ENCODE peak calls at places on chromosomes 5 and 9, in four cellular contexts. U is ovary, C is adrenal gland, N is thyroid gland. I is an unnamed sample.

GRCh38 chr5:9515451-9515850 is 30.4 kb downstream of the SEMA5A start:
- DNase-seq in U (no peak), C (no peak), N (no peak), I (no peak)

GRCh38 chr5:56543431-56544385 is 271.6 kb upstream of the MAP3K1 start:
- DNase-seq in U (no peak), C (no peak), N (no peak), I (no peak)

GRCh38 chr5:152405145-152405544 is at the start of gene NMUR2:
- DNase-seq in U (no peak), C (no peak), N (peak; percentile 74), I (peak; percentile 59)

GRCh38 chr5:40378431-40379175 is 301.1 kb upstream of the PTGER4 start:
- DNase-seq in U (no peak), C (no peak), N (no peak), I (no peak)

GRCh38 chr9:15299374-15299939 is 7.6 kb downstream of the TTC39B start:
- DNase-seq in U (no peak), C (no peak), N (no peak), I (no peak)

GRCh38 chr5:161410640-161411039 is 135.9 kb downstream of the GABRB2 start:
- DNase-seq in U (no peak), C (peak; percentile 22), N (no peak), I (no peak)

GRCh38 chr9:8570776-8571175 is 771.2 kb upstream of the DMAC1 start:
- DNase-seq in U (no peak), C (no peak), N (peak; percentile 4), I (no peak)

GRCh38 chr9:84419203-84419602 is 78.6 kb upstream of the SLC28A3 start:
- DNase-seq in U (no peak), C (no peak), N (no peak), I (no peak)

GRCh38 chr9:127928232-127929043 is 2.1 kb downstream of the PIP5KL1 start:
- DNase-seq in U (no peak), C (no peak), N (no peak), I (no peak)

GRCh38 chr5:135456238-135457099 is 4.3 kb upstream of the TIFAB start:
- DNase-seq in U (no peak), C (peak; percentile 61), N (peak; percentile 15), I (peak; percentile 89)

GRCh38 chr9:13330396-13331004 is 51.0 kb upstream of the MPDZ start:
- DNase-seq in U (no peak), C (no peak), N (no peak), I (peak; percentile 16)

GRCh38 chr5:38465702-38466443 is 90.6 kb downstream of the LIFR start:
- DNase-seq in U (no peak), C (no peak), N (no peak), I (no peak)

GRCh38 chr5:35990941-35991592 is at the start of gene UGT3A1:
- DNase-seq in U (no peak), C (no peak), N (no peak), I (no peak)

GRCh38 chr9:77495834-77496671 is 152.1 kb downstream of the GNA14 start:
- DNase-seq in U (no peak), C (no peak), N (peak; percentile 24), I (peak; percentile 49)

GRCh38 chr9:38707885-38708640 is 11.9 kb downstream of the FAM240B start:
- DNase-seq in U (no peak), C (no peak), N (no peak), I (no peak)

GRCh38 chr5:111537153-111538024 is 25.1 kb upstream of the STARD4 start:
- DNase-seq in U (no peak), C (no peak), N (no peak), I (no peak)

GRCh38 chr5:10635257-10635860 is 71.5 kb downstream of the ANKRD33B start:
- DNase-seq in U (no peak), C (no peak), N (no peak), I (no peak)

GRCh38 chr9:23611874-23612273 is 214.2 kb downstream of the ELAVL2 start:
- DNase-seq in U (no peak), C (no peak), N (no peak), I (no peak)

GRCh38 chr5:568809-569208 is 43.3 kb upstream of the CEP72 start:
- DNase-seq in U (no peak), C (no peak), N (no peak), I (no peak)

GRCh38 chr9:131999692-132000551 is 79.7 kb downstream of the MED27 start:
- DNase-seq in U (no peak), C (no peak), N (no peak), I (no peak)

GRCh38 chr9:86242012-86242411 is 17.4 kb downstream of the C9orf153 start:
- DNase-seq in U (no peak), C (no peak), N (no peak), I (no peak)

GRCh38 chr5:154813736-154814135 is 36.7 kb downstream of the FAXDC2 start:
- DNase-seq in U (no peak), C (no peak), N (no peak), I (no peak)

GRCh38 chr5:34928267-34928666 is 1.1 kb upstream of the DNAJC21 start:
- DNase-seq in U (no peak), C (no peak), N (no peak), I (no peak)

GRCh38 chr5:91311697-91312501 is 71.2 kb downstream of the ARRDC3 start:
- DNase-seq in U (peak; percentile 63), C (peak; percentile 69), N (peak; percentile 87), I (peak; percentile 61)

GRCh38 chr9:126403451-126403850 is 76.8 kb downstream of the MVB12B start:
- DNase-seq in U (no peak), C (no peak), N (no peak), I (no peak)

DNA sequence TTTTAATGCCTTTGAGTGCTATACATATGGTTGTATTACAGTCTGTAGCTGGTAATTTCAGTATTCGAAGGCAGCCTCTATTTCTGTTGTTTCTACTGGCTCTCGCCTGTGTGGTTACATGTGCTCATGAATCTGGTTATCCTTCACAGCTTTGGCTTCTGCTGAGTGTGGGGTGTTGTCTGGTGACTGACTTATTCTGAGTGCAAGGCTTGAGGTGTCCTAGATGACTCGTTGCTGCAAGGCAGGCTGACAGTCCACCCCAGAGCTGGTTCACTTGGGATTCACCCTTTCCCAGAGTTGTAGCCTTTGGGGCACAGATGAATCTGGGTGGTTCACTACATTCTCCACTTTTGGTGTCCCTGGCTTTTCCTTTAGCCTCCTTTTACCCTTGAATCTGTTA is 41.4 kb downstream of the PDE8B start:
- DNase-seq in U (no peak), C (no peak), N (no peak), I (no peak)
- H3K4me1 ChIP-seq in U (no peaks in the 10 kb centered on the region), C (no peaks in the 10 kb centered on the region), N (peaks cover 58% of the 10 kb centered on the region), I (no peaks in the 10 kb centered on the region)

GRCh38 chr5:133552925-133553525 is 59.3 kb downstream of the FSTL4 start:
- DNase-seq in U (no peak), C (peak; percentile 41), N (peak; percentile 29), I (peak; percentile 70)
- TF ChIP-seq CTCF in U (no peak), C (peak; percentile 69), N (peak; percentile 42), I (peak; percentile 42)

GRCh38 chr5:88235828-88236227 is 32.8 kb downstream of the TMEM161B start:
- DNase-seq in U (no peak), C (no peak), N (no peak), I (no peak)

GRCh38 chr5:88235346-88235745 is 33.3 kb downstream of the TMEM161B start:
- DNase-seq in U (no peak), C (no peak), N (no peak), I (no peak)

GRCh38 chr5:88238732-88239131 is 29.9 kb downstream of the TMEM161B start:
- DNase-seq in U (no peak), C (no peak), N (no peak), I (no peak)

GRCh38 chr5:88236866-88237642 is 31.6 kb downstream of the TMEM161B start:
- DNase-seq in U (no peak), C (no peak), N (no peak), I (no peak)
- H3K36me3 ChIP-seq in U (no peaks in the 10 kb centered on the region), C (no peaks in the 10 kb centered on the region), N (no peaks in the 10 kb centered on the region), I (no peaks in the 10 kb centered on the region)

GRCh38 chr5:109690456-109691247 is 925 bp downstream of the MAN2A1 start:
- DNase-seq in U (peak; percentile 72), C (peak; percentile 81), N (peak; percentile 73), I (peak; percentile 86)
- H3K4me1 ChIP-seq in U (peaks cover 11% of the 10 kb centered on the region), C (peaks cover 33% of the 10 kb centered on the region), N (peaks cover 34% of the 10 kb centered on the region), I (peaks cover 16% of the 10 kb centered on the region)

GRCh38 chr5:139574641-139575312 is 13.6 kb downstream of the UBE2D2 start:
- DNase-seq in U (no peak), C (no peak), N (no peak), I (no peak)
- TF ChIP-seq CTCF in U (no peak), C (peak; percentile 38), N (no peak), I (no peak)

GRCh38 chr5:173604141-173604540 is 12.3 kb downstream of the BOD1 start:
- DNase-seq in U (no peak), C (no peak), N (no peak), I (no peak)
- H3K36me3 ChIP-seq in U (no peaks in the 10 kb centered on the region), C (peaks cover 41% of the 10 kb centered on the region), N (peaks cover 38% of the 10 kb centered on the region), I (no peaks in the 10 kb centered on the region)

GRCh38 chr5:86878250-86878649 is 260.5 kb downstream of the COX7C start:
- DNase-seq in U (no peak), C (no peak), N (no peak), I (no peak)

GRCh38 chr5:86881493-86882090 is 263.9 kb downstream of the COX7C start:
- DNase-seq in U (no peak), C (no peak), N (no peak), I (no peak)

GRCh38 chr5:86880344-86880743 is 262.6 kb downstream of the COX7C start:
- DNase-seq in U (no peak), C (no peak), N (no peak), I (no peak)

GRCh38 chr5:86880785-86881492 is 263.2 kb downstream of the COX7C start:
- DNase-seq in U (no peak), C (peak; percentile 41), N (peak; percentile 24), I (peak; percentile 49)

GRCh38 chr5:86879086-86879485 is 261.3 kb downstream of the COX7C start:
- DNase-seq in U (no peak), C (no peak), N (no peak), I (no peak)
- H3K4me1 ChIP-seq in U (no peaks in the 10 kb centered on the region), C (no peaks in the 10 kb centered on the region), N (no peaks in the 10 kb centered on the region), I (no peaks in the 10 kb centered on the region)

DNA sequence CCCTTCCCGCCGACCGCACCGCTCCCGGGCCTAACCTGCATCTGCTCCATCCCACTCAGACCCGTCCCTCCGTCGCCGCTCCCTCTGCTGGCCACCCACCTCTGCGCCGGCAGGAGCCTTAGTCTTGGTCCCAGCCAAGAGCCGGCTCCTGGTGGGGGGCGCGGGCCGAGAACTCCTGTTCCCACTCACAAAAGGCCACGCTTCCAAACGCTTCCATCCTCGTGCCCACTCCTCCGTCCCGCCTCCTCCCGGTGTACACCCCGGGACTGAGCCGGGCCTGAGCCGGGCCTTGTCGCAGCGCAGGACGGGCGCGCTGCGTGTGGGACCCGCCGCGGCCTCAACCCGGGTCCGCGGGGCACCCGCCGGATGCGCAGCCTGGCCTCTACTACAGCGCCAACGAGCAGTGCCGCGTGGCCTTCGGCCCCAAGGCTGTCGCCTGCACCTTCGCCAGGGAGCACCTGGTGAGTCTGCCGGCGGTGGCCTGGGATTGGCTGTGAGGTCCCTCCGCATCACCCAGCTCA is 7.5 kb downstream of the ADAMTS13 start:
- DNase-seq in U (no peak), C (no peak), N (peak; percentile 56), I (peak; percentile 38)
- TF ChIP-seq CTCF in U (no peak), C (peak; percentile 26), N (no peak), I (no peak)

GRCh38 chr5:69288069-69288468 is 44.5 kb downstream of the CCDC125 start:
- DNase-seq in U (no peak), C (no peak), N (no peak), I (no peak)
- H3K36me3 ChIP-seq in U (no peaks in the 10 kb centered on the region), C (no peaks in the 10 kb centered on the region), N (peaks cover 5% of the 10 kb centered on the region), I (no peaks in the 10 kb centered on the region)

GRCh38 chr9:32864926-32865325 is 81.6 kb downstream of the TMEM215 start:
- DNase-seq in U (no peak), C (no peak), N (no peak), I (no peak)
- H3K4me1 ChIP-seq in U (no peaks in the 10 kb centered on the region), C (no peaks in the 10 kb centered on the region), N (no peaks in the 10 kb centered on the region), I (no peaks in the 10 kb centered on the region)

I was measured in testis.